ENCODE peak calls at places on chromosome 20, in five cellular contexts. One of them, this sample, is unnamed.

GRCh38 chr20:36274248-36274841 is 31.8 kb upstream of the DLGAP4 start:
- DNase-seq in sciatic nerve: no peak
- DNase-seq in fibroblast of lung: no peak
- DNase-seq in smooth muscle cell of the brain vasculature: no peak
- DNase-seq in HFF-Myc: no peak
- DNase-seq in this sample: no peak

GRCh38 chr20:16052406-16052805 is 520.8 kb downstream of the KIF16B start:
- DNase-seq in fibroblast of lung: no peak
- DNase-seq in smooth muscle cell of the brain vasculature: no peak
- DNase-seq in HFF-Myc: no peak
- DNase-seq in sciatic nerve: no peak
- DNase-seq in this sample: no peak

GRCh38 chr20:47545499-47545898 is 43.8 kb downstream of the NCOA3 start:
- DNase-seq in smooth muscle cell of the brain vasculature: no peak
- DNase-seq in sciatic nerve: no peak
- DNase-seq in fibroblast of lung: no peak
- DNase-seq in HFF-Myc: no peak
- DNase-seq in this sample: no peak

GRCh38 chr20:53940883-53941546 is 129.4 kb downstream of the BCAS1 start:
- DNase-seq in HFF-Myc: no peak
- DNase-seq in sciatic nerve: no peak
- DNase-seq in smooth muscle cell of the brain vasculature: no peak
- DNase-seq in fibroblast of lung: peak
- DNase-seq in this sample: no peak

GRCh38 chr20:48824830-48825550 is 2.8 kb downstream of the PREX1 start:
- DNase-seq in sciatic nerve: peak
- DNase-seq in HFF-Myc: no peak
- DNase-seq in fibroblast of lung: no peak
- DNase-seq in smooth muscle cell of the brain vasculature: no peak
- DNase-seq in this sample: no peak

GRCh38 chr20:24653306-24653705 is 183.9 kb downstream of the SYNDIG1 start:
- DNase-seq in smooth muscle cell of the brain vasculature: no peak
- DNase-seq in HFF-Myc: no peak
- DNase-seq in fibroblast of lung: no peak
- DNase-seq in sciatic nerve: no peak
- DNase-seq in this sample: no peak

GRCh38 chr20:17680128-17680835 is 1.8 kb downstream of the RRBP1 start:
- DNase-seq in HFF-Myc: peak
- DNase-seq in sciatic nerve: no peak
- DNase-seq in fibroblast of lung: peak
- DNase-seq in smooth muscle cell of the brain vasculature: no peak
- DNase-seq in this sample: no peak

GRCh38 chr20:59121714-59122376 is 41.8 kb upstream of the ZNF831 start:
- DNase-seq in sciatic nerve: no peak
- DNase-seq in smooth muscle cell of the brain vasculature: no peak
- DNase-seq in HFF-Myc: no peak
- DNase-seq in fibroblast of lung: no peak
- DNase-seq in this sample: no peak

GRCh38 chr20:18388860-18389259 is 78.0 kb downstream of the DZANK1 start:
- DNase-seq in fibroblast of lung: peak
- DNase-seq in HFF-Myc: peak
- DNase-seq in smooth muscle cell of the brain vasculature: peak
- DNase-seq in sciatic nerve: no peak
- DNase-seq in this sample: no peak

GRCh38 chr20:24934716-24935115 is 14.4 kb upstream of the CST7 start:
- DNase-seq in sciatic nerve: no peak
- DNase-seq in fibroblast of lung: no peak
- DNase-seq in HFF-Myc: no peak
- DNase-seq in smooth muscle cell of the brain vasculature: no peak
- DNase-seq in this sample: no peak

GRCh38 chr20:24628985-24629384 is 159.6 kb downstream of the SYNDIG1 start:
- DNase-seq in smooth muscle cell of the brain vasculature: no peak
- DNase-seq in HFF-Myc: no peak
- DNase-seq in sciatic nerve: no peak
- DNase-seq in fibroblast of lung: no peak
- DNase-seq in this sample: no peak

GRCh38 chr20:1415667-1416468 is 23.0 kb upstream of the FKBP1A start:
- DNase-seq in smooth muscle cell of the brain vasculature: peak
- DNase-seq in fibroblast of lung: peak
- DNase-seq in sciatic nerve: no peak
- DNase-seq in HFF-Myc: peak
- DNase-seq in this sample: peak

GRCh38 chr20:6829510-6830116 is 62.1 kb downstream of the BMP2 start:
- DNase-seq in smooth muscle cell of the brain vasculature: no peak
- DNase-seq in fibroblast of lung: peak
- DNase-seq in sciatic nerve: no peak
- DNase-seq in HFF-Myc: no peak
- DNase-seq in this sample: no peak

GRCh38 chr20:33568378-33569289 is 78.7 kb downstream of the CBFA2T2 start:
- DNase-seq in HFF-Myc: no peak
- DNase-seq in sciatic nerve: no peak
- DNase-seq in fibroblast of lung: peak
- DNase-seq in smooth muscle cell of the brain vasculature: no peak
- DNase-seq in this sample: peak

GRCh38 chr20:5430670-5431069 is 113.9 kb upstream of the PROKR2 start:
- DNase-seq in HFF-Myc: no peak
- DNase-seq in smooth muscle cell of the brain vasculature: no peak
- DNase-seq in fibroblast of lung: no peak
- DNase-seq in sciatic nerve: no peak
- DNase-seq in this sample: no peak

GRCh38 chr20:10596726-10597125 is 77.1 kb downstream of the JAG1 start:
- DNase-seq in fibroblast of lung: peak
- DNase-seq in HFF-Myc: no peak
- DNase-seq in smooth muscle cell of the brain vasculature: no peak
- DNase-seq in sciatic nerve: no peak
- DNase-seq in this sample: peak

GRCh38 chr20:56417911-56418310 is 5.9 kb downstream of the CASS4 start:
- DNase-seq in sciatic nerve: no peak
- DNase-seq in HFF-Myc: no peak
- DNase-seq in fibroblast of lung: no peak
- DNase-seq in smooth muscle cell of the brain vasculature: no peak
- DNase-seq in this sample: no peak

This sample was measured in fibroblast of the conjunctiva.